ENCODE peak calls at places on chromosomes 16 and 17, in eight cellular contexts. O is pulmonary artery endothelial cell; R is kidney epithelial cell; D is prostate gland; J is epithelial cell of esophagus; B is brain microvascular endothelial cell; Y is NCI-H2107; Q is stimulated activated CD8-positive, alpha-beta memory T cell treated with anti-CD3 and anti-CD28 coated beads, Interleukin-2, amount 100 ng/mL, for 1 hour. F is an unnamed sample.

GRCh38 chr17:40460585-40460975 is 17.3 kb downstream of the IGFBP4 start:
- DNase-seq in R (no peak), B (no peak), Q (no peak), O (no peak), J (no peak), Y (no peak), D (no peak), F (no peak)

GRCh38 chr17:59892251-59892848 is 393 bp downstream of the TUBD1 start:
- DNase-seq in B (no peak), D (no peak), J (no peak), R (no peak), O (no peak), Q (no peak), Y (no peak), F (peak; percentile 67)

GRCh38 chr17:60169921-60170817 is 20.4 kb downstream of the CA4 start:
- DNase-seq in Y (no peak), Q (no peak), O (peak; percentile 75), D (no peak), J (peak; percentile 46), B (no peak), R (no peak), F (no peak)

GRCh38 chr17:50020841-50021599 is 26.0 kb upstream of the DLX3 start:
- DNase-seq in R (no peak), Y (no peak), J (no peak), Q (no peak), B (no peak), O (no peak), D (no peak), F (no peak)

GRCh38 chr17:78249836-78250806 is 18.7 kb downstream of the TMEM235 start:
- DNase-seq in R (no peak), Y (no peak), D (no peak), Q (no peak), O (no peak), B (no peak), J (no peak), F (no peak)

GRCh38 chr17:39261286-39261685 is 35.5 kb upstream of the STAC2 start:
- DNase-seq in Y (no peak), O (no peak), J (no peak), D (no peak), Q (no peak), R (no peak), B (no peak), F (no peak)

GRCh38 chr17:28405632-28406477 is at the start of gene SLC46A1:
- DNase-seq in Q (no peak), Y (no peak), O (no peak), J (peak; percentile 17), R (no peak), B (no peak), D (peak; percentile 48), F (peak; percentile 44)

GRCh38 chr17:74935585-74936469 is at the start of gene OTOP3:
- DNase-seq in Q (no peak), J (no peak), B (no peak), R (no peak), O (no peak), D (no peak), Y (no peak), F (no peak)

GRCh38 chr17:48841395-48841831 is 10.6 kb downstream of the CALCOCO2 start:
- DNase-seq in J (peak; percentile 32), O (peak; percentile 27), R (no peak), Y (no peak), Q (no peak), B (peak; percentile 61), D (peak; percentile 54), F (no peak)

GRCh38 chr16:11480634-11481033 is 106.1 kb downstream of the LITAF start:
- DNase-seq in D (no peak), J (no peak), Q (no peak), O (no peak), B (no peak), Y (no peak), R (no peak), F (no peak)

GRCh38 chr17:67534941-67535340 is 157.9 kb downstream of the PITPNC1 start:
- DNase-seq in R (no peak), J (no peak), O (no peak), D (no peak), Q (no peak), B (no peak), Y (no peak), F (no peak)

GRCh38 chr17:60729854-60730253 is 52.2 kb downstream of the BCAS3 start:
- DNase-seq in Q (no peak), D (no peak), R (no peak), J (peak; percentile 62), O (no peak), Y (no peak), B (peak; percentile 8), F (no peak)

GRCh38 chr17:77308768-77309726 is 168.3 kb downstream of the SEC14L1 start:
- DNase-seq in Y (no peak), J (no peak), B (peak; percentile 82), D (no peak), O (no peak), Q (no peak), R (no peak), F (no peak)

GRCh38 chr16:26599786-26600107 is 467.0 kb upstream of the C16orf82 start:
- DNase-seq in R (no peak), O (no peak), J (no peak), D (no peak), B (peak; percentile 4), Q (no peak), Y (no peak), F (no peak)

GRCh38 chr17:9044796-9045470 is 23.6 kb downstream of the NTN1 start:
- DNase-seq in Q (no peak), B (no peak), J (no peak), R (no peak), D (no peak), Y (no peak), O (no peak), F (no peak)

GRCh38 chr16:49478107-49478506 is 104.5 kb downstream of the C16orf78 start:
- DNase-seq in D (no peak), R (no peak), Q (no peak), O (no peak), Y (no peak), J (no peak), B (no peak), F (no peak)

GRCh38 chr17:63704259-63704576 is 4.3 kb upstream of the LIMD2 start:
- DNase-seq in Y (no peak), Q (no peak), J (no peak), B (no peak), O (no peak), D (no peak), R (no peak), F (no peak)

GRCh38 chr16:53775821-53776431 is 72.0 kb downstream of the FTO start:
- DNase-seq in B (peak; percentile 86), Q (no peak), R (peak; percentile 82), D (peak; percentile 66), J (peak; percentile 93), O (no peak), Y (no peak), F (no peak)

GRCh38 chr17:69043098-69043497 is 17.6 kb downstream of the ABCA9 start:
- DNase-seq in J (no peak), O (no peak), Y (no peak), B (no peak), Q (no peak), D (no peak), R (no peak), F (no peak)

GRCh38 chr17:48181653-48182052 is 74.1 kb downstream of the SNX11 start:
- DNase-seq in Y (no peak), J (peak; percentile 41), B (peak; percentile 6), R (no peak), Q (no peak), D (no peak), O (no peak), F (no peak)

GRCh38 chr16:87851601-87852000 is 17.7 kb downstream of the SLC7A5 start:
- DNase-seq in J (no peak), B (no peak), R (no peak), Y (no peak), O (no peak), D (no peak), Q (no peak), F (no peak)

GRCh38 chr17:75513667-75514052 is 1.7 kb downstream of the CASKIN2 start:
- DNase-seq in B (no peak), Q (no peak), R (no peak), O (no peak), D (no peak), Y (no peak), J (no peak), F (no peak)

GRCh38 chr17:77485089-77485833 is 344.5 kb downstream of the SEC14L1 start:
- DNase-seq in D (no peak), R (no peak), O (no peak), B (no peak), J (no peak), Y (no peak), Q (no peak), F (no peak)

GRCh38 chr17:74128456-74128855 is 75.0 kb upstream of the RPL38 start:
- DNase-seq in J (no peak), B (no peak), R (no peak), D (no peak), O (no peak), Y (no peak), Q (no peak), F (no peak)

GRCh38 chr17:57561072-57561861 is 183.8 kb downstream of the CCDC182 start:
- DNase-seq in Y (no peak), O (no peak), B (no peak), R (no peak), J (no peak), Q (no peak), D (no peak), F (no peak)